ENCODE peak calls at places on chromosomes 1 and 21, in ten cellular contexts. J is AG10803; R is A673; Z is fibroblast of lung; M is heart right ventricle; C is CD8-positive, alpha-beta T cell; F is brain microvascular endothelial cell; H is fibroblast of the aortic adventitia; T is AG04450; D is tibial nerve. Y is an unnamed sample.

GRCh38 chr1:5393146-5393545 is 599.1 kb downstream of the NPHP4 start:
- DNase-seq in J (no peak), R (no peak), Z (no peak), M (no peak), C (no peak), F (no peak), H (no peak), T (no peak), D (no peak), Y (no peak)

GRCh38 chr1:186212574-186213224 is 162.4 kb downstream of the TPR start:
- DNase-seq in J (peak; percentile 98), R (peak; percentile 92), Z (peak; percentile 94), M (no peak), C (no peak), F (peak; percentile 89), H (peak; percentile 98), T (peak; percentile 94), D (peak; percentile 41), Y (peak; percentile 97)

GRCh38 chr1:76074321-76075187 is at the start of gene ST6GALNAC3:
- DNase-seq in J (peak; percentile 15), R (peak; percentile 82), Z (peak; percentile 40), M (peak; percentile 78), C (peak; percentile 54), F (peak; percentile 38), H (peak; percentile 25), T (peak; percentile 16), D (peak; percentile 54), Y (peak; percentile 65)

GRCh38 chr1:56223962-56224361 is 355.4 kb downstream of the PLPP3 start:
- DNase-seq in J (no peak), R (no peak), Z (no peak), M (no peak), C (no peak), F (no peak), H (no peak), T (no peak), D (no peak), Y (no peak)

GRCh38 chr1:213284626-213285025 is 233.6 kb downstream of the RPS6KC1 start:
- DNase-seq in J (peak; percentile 71), R (no peak), Z (peak; percentile 64), M (no peak), C (no peak), F (no peak), H (peak; percentile 40), T (peak; percentile 11), D (no peak), Y (peak; percentile 61)

GRCh38 chr1:54069792-54070548 is 16.6 kb downstream of the TCEANC2 start:
- DNase-seq in J (peak; percentile 58), R (peak; percentile 54), Z (peak; percentile 52), M (no peak), C (no peak), F (peak; percentile 49), H (peak; percentile 70), T (no peak), D (no peak), Y (peak; percentile 70)

GRCh38 chr21:40936771-40937261 is 89.9 kb upstream of the DSCAM start:
- DNase-seq in J (no peak), R (no peak), Z (no peak), M (no peak), C (no peak), F (no peak), H (no peak), T (no peak), D (no peak), Y (no peak)

GRCh38 chr1:161096514-161096913 is 1.6 kb upstream of the KLHDC9 start:
- DNase-seq in J (peak; percentile 84), R (no peak), Z (no peak), M (no peak), C (no peak), F (no peak), H (peak; percentile 90), T (no peak), D (peak; percentile 72), Y (peak; percentile 87)

GRCh38 chr1:107678993-107679392 is 286.0 kb downstream of the VAV3 start:
- DNase-seq in J (no peak), R (no peak), Z (no peak), M (no peak), C (no peak), F (no peak), H (no peak), T (no peak), D (no peak), Y (no peak)

GRCh38 chr1:107679518-107679917 is 285.5 kb downstream of the VAV3 start:
- DNase-seq in J (no peak), R (no peak), Z (no peak), M (no peak), C (no peak), F (no peak), H (no peak), T (no peak), D (no peak), Y (no peak)

GRCh38 chr1:107681001-107681479 is 283.9 kb downstream of the VAV3 start:
- DNase-seq in J (no peak), R (no peak), Z (no peak), M (no peak), C (no peak), F (no peak), H (no peak), T (no peak), D (no peak), Y (no peak)

GRCh38 chr1:107682467-107682866 is 282.5 kb downstream of the VAV3 start:
- DNase-seq in J (peak; percentile 30), R (no peak), Z (no peak), M (no peak), C (no peak), F (no peak), H (no peak), T (no peak), D (no peak), Y (no peak)

DNA sequence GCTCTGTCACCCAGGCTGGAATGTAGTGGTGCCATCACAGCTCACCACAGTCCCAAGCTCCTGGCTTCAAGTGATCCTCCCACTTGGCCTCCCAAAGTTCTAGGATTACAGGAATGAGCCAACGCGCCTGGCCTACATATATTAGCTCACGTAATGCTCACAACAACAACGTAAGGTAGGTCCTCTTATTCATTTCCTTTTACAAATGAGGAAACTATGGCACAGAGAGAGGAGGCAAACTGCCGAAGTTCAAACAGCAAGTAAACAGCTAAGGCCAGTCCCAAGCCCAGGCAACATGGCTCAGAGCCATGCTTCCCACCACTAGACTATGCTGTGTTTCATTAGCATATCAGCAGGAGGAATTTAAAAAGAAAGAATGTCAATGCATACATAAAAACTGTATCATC is 284.4 kb downstream of the VAV3 start:
- DNase-seq in J (no peak), R (no peak), Z (no peak), M (no peak), C (no peak), F (no peak), H (no peak), T (no peak), D (no peak), Y (no peak)
- TF ChIP-seq CTCF in J (no peak), R (no peak), Z (no peak), M (no peak), C (no peak), F (no peak), H (no peak), T (no peak), D (no peak), Y (no peak)

DNA sequence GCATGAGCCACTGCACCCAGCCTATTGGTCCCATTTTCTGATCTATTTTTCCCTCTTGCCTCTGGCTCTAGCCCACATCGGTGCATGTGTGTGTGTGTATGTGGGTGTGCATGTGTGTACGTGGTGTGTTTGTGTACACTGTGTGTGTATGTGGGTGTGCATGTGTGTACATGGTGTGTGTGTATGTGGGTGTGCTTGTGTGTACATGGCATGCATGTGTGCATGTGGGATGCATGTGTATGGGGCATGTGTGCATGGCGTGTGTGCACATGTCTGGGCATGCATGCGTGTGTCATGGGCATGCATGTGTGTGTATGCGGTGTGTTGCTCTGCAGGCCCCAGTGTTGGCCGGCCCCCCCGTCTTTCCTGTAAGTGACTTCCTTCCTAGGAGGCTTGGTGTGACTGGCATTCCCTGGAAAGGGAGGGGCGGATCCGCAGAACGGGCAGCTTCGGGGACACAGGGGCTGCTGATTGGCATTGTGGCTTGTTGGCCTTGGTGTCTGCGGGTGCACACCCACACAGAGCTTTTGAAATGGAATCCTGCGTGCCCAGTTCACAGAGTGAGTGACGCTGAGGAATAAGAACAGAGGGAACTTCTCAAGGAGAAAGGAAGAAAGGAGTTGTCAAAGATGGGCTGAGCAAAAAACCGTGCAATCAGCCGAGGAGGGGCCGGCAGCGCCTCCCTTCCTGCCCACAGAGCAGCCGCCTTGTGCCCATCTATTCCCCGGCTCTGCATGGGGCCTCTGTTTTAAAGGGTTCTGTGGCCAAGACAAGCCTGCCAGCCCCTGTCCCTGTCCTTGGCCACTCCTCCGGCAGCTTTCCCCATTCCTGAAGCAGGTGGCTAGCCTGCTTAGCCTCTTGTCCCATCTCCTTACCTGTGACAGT is 8.0 kb downstream of the PDXK start:
- DNase-seq in J (no peak), R (no peak), Z (no peak), M (peak; percentile 45), C (no peak), F (no peak), H (no peak), T (no peak), D (no peak), Y (no peak)
- H3K4me3 ChIP-seq in J (no peak overlapping the region), R (no peak overlapping the region), Z (no peak overlapping the region), M (no peak overlapping the region), C (no peak overlapping the region), F (no peak overlapping the region), H (no peak overlapping the region), T (no peak overlapping the region), D (no peak overlapping the region), Y (no peak overlapping the region)

DNA sequence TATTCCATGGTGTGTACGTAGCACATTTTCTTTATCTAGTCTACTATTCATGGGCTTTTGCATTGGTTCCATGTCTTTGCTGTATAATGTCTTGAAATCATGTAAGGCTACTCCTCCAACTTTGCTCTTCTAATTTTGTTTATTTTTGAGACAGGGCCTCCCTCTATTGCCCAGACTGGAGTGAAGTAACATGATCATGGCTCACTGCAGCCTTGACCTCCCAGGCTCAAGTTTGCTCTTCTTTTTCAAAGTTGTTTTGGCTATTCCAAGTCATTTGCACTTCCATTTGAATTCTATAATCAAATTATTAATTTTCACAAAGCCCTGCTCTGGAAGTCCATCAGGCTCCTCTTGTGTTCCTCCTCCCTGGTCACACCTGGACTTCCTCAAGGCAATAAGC is 90.2 kb upstream of the SGIP1 start:
- DNase-seq in J (no peak), R (no peak), Z (no peak), M (no peak), C (no peak), F (no peak), H (no peak), T (no peak), D (no peak), Y (no peak)
- TF ChIP-seq CTCF in J (peak; percentile 18), R (peak; percentile 23), Z (peak; percentile 5), M (no peak), C (no peak), F (no peak), H (no peak), T (no peak), D (no peak), Y (no peak)

DNA sequence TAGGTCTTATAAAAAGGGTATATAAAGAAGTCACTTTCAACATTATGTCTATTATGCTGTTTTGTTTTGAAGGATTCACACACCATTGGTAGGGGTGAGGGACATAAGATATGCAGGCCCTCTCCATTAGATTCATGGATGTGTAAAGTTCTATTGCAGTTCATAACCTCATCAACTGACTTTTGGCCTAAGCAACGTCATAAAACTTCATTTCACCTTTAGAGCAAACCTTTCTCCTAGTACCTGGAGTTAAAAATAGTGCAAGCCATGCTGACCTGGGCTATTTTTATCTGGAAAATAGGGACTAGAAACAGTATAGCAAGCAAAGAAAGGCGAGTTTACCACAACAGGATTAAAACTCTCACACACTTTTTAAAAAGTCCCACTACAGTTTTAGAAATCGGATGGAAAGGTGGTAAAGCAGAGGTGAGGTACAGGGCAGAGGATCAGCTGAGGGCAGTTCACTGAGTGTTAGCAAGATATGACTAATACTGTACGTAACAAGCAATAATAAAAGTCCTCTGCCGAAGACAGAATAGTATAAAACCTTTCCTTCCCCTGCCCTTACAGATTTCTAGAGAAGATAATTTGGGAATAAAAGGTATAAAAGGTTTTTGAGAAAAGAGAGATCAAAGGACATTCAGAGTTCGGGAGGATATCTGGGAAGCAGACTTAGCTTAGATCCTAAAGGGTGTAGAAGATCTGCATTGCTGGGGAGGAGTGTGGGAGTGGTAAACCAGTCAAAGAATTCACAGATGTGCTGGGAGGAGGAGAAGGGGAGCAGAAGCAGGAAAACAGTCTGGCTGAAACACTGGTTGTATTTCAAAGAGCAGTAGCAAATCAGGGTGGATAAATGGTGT is 14.3 kb downstream of the EGLN1 start:
- DNase-seq in J (peak; percentile 55), R (no peak), Z (peak; percentile 66), M (no peak), C (no peak), F (no peak), H (peak; percentile 57), T (no peak), D (no peak), Y (peak; percentile 56)
- H3K4me3 ChIP-seq in J (no peak overlapping the region), R (no peak overlapping the region), Z (no peak overlapping the region), M (no peak overlapping the region), C (no peak overlapping the region), F (peak overlapping the region; percentile 7), H (no peak overlapping the region), T (no peak overlapping the region), D (no peak overlapping the region), Y (no peak overlapping the region)